ENCODE peak calls at places on chromosome 18, in four cellular contexts. G is astrocyte of the spinal cord, L is mesothelial cell of epicardium, X is progenitor cell of endocrine pancreas. W is an unnamed sample.

GRCh38 chr18:58591286-58591685 is 37.6 kb downstream of the ALPK2 start:
- DNase-seq in X (no peak), L (no peak), G (no peak), W (no peak)

GRCh38 chr18:51363384-51363783 is 165.9 kb upstream of the MEX3C start:
- DNase-seq in X (no peak), G (no peak), L (no peak), W (no peak)

GRCh38 chr18:66495844-66496243 is 108.0 kb downstream of the CDH19 start:
- DNase-seq in L (peak; percentile 32), X (peak; percentile 75), G (peak; percentile 48), W (peak; percentile 85)

GRCh38 chr18:62790836-62791772 is 75.8 kb downstream of the PHLPP1 start:
- DNase-seq in L (no peak), G (peak; percentile 68), X (no peak), W (no peak)

GRCh38 chr18:68181956-68182355 is 533.0 kb downstream of the TMX3 start:
- DNase-seq in X (no peak), L (no peak), G (no peak), W (no peak)

GRCh38 chr18:11906926-11907874 is 917 bp downstream of the MPPE1 start:
- DNase-seq in L (no peak), G (no peak), X (no peak), W (peak; percentile 50)

GRCh38 chr18:13376841-13377351 is 158.3 kb downstream of the LDLRAD4 start:
- DNase-seq in G (no peak), X (no peak), L (no peak), W (no peak)

GRCh38 chr18:76145968-76146367 is 349.1 kb downstream of the ZNF516 start:
- DNase-seq in X (no peak), L (no peak), G (no peak), W (no peak)

GRCh38 chr18:63155910-63156773 is 163.4 kb downstream of the BCL2 start:
- DNase-seq in G (no peak), X (no peak), L (no peak), W (no peak)

GRCh38 chr18:73549236-73549635 is 598.4 kb downstream of the FBXO15 start:
- DNase-seq in G (peak; percentile 14), L (no peak), X (no peak), W (no peak)

GRCh38 chr18:42730272-42730671 is 385.2 kb downstream of the RIT2 start:
- DNase-seq in L (no peak), G (no peak), X (no peak), W (no peak)

GRCh38 chr18:43758734-43759133 is 481.4 kb upstream of the SYT4 start:
- DNase-seq in G (peak; percentile 1), X (no peak), L (no peak), W (no peak)

GRCh38 chr18:77059294-77059916 is 73.2 kb downstream of the MBP start:
- DNase-seq in X (no peak), G (peak; percentile 77), L (no peak), W (no peak)

GRCh38 chr18:79458131-79458838 is 62.6 kb downstream of the NFATC1 start:
- DNase-seq in G (peak; percentile 80), L (no peak), X (peak; percentile 29), W (no peak)

GRCh38 chr18:28792404-28793103 is 615.6 kb upstream of the CDH2 start:
- DNase-seq in X (no peak), L (no peak), G (no peak), W (no peak)

GRCh38 chr18:59744271-59744721 is 47.1 kb upstream of the CCBE1 start:
- DNase-seq in G (peak; percentile 89), L (no peak), X (no peak), W (no peak)

GRCh38 chr18:26677957-26678356 is 129.6 kb upstream of the KCTD1 start:
- DNase-seq in X (no peak), G (no peak), L (no peak), W (no peak)

GRCh38 chr18:63997606-63998005 is 27.7 kb downstream of the SERPINB8 start:
- DNase-seq in G (no peak), L (no peak), X (no peak), W (no peak)

GRCh38 chr18:42915240-42915791 is 200.2 kb downstream of the RIT2 start:
- DNase-seq in G (no peak), L (no peak), X (no peak), W (no peak)

GRCh38 chr18:58195278-58195721 is 151.3 kb downstream of the NEDD4L start:
- DNase-seq in X (no peak), L (no peak), G (no peak), W (no peak)

GRCh38 chr18:8049147-8049546 is 482.0 kb downstream of the PTPRM start:
- DNase-seq in L (no peak), G (peak; percentile 22), X (no peak), W (no peak)

GRCh38 chr18:5879479-5879882 is 15.8 kb downstream of the TMEM200C start:
- DNase-seq in G (peak; percentile 66), X (no peak), L (no peak), W (no peak)

GRCh38 chr18:10926565-10927194 is 222.7 kb downstream of the PIEZO2 start:
- DNase-seq in G (peak; percentile 68), L (no peak), X (no peak), W (no peak)

GRCh38 chr18:79396431-79397287 is 929 bp downstream of the NFATC1 start:
- DNase-seq in X (no peak), L (no peak), G (peak; percentile 21), W (peak; percentile 72)

GRCh38 chr18:44602380-44602779 is 78.3 kb upstream of the SETBP1 start:
- DNase-seq in G (peak; percentile 83), X (no peak), L (no peak), W (no peak)

GRCh38 chr18:74450626-74451025 is 6.5 kb downstream of the DIPK1C start:
- DNase-seq in G (no peak), X (no peak), L (no peak), W (no peak)

DNA sequence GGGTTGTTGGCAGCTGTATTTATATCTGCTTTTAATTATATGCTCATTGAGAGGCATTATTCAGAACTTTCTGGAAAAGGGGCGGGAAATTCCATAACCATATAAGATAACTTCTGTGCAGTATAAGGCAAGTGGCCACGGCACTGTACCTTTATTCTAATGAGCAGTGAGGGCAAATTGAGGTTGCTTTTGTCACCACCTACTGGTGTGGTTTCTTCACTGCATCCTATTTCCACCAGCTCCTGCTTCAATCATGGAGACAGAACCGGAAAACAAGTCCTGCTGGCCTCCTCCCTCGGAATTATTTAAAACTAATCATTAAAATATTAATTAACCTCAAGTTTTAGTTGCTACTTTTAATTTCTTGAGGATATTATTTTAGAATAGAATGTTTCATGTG is 759.4 kb downstream of the CBLN2 start:
- DNase-seq in G (no peak), X (no peak), L (no peak), W (no peak)
- TF ChIP-seq CTCF in G (peak; percentile 40), X (peak; percentile 42), L (peak; percentile 43), W (peak; percentile 8)

DNA sequence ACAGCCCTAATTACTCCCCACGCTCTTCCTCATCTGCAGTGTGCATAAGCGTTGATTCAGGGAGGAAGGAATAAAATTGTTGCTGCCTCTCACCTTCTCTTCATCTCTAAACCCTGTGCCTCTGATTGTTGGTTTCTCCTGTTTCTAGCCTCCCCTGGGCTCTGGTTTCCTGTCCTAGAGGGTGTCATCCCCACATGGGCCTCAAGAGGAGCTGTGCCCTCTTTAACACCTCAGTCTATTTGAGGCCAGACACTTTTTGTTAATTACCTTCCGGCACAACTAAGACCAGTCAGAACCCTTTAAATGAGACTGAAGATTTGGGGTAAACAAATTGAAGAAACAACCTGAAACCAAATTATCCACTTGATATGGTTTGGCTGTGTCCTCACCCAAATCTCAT is 9.7 kb downstream of the CTAGE1 start:
- DNase-seq in L (no peak), X (no peak), G (no peak), W (no peak)
- TF ChIP-seq CTCF in L (no peak), X (no peak), G (peak; percentile 17), W (peak; percentile 22)

GRCh38 chr18:24009651-24010333 is 4.8 kb upstream of the TTC39C start:
- DNase-seq in X (no peak), L (no peak), G (no peak), W (no peak)
- TF ChIP-seq CTCF in X (no peak), L (no peak), G (no peak), W (no peak)

GRCh38 chr18:3653859-3654441 is 204.0 kb downstream of the TGIF1 start:
- DNase-seq in L (no peak), X (no peak), G (no peak), W (no peak)

GRCh38 chr18:3653263-3653858 is 203.4 kb downstream of the TGIF1 start:
- DNase-seq in X (no peak), L (no peak), G (no peak), W (no peak)

GRCh38 chr18:3654442-3655253 is 204.7 kb downstream of the TGIF1 start:
- DNase-seq in X (no peak), L (no peak), G (no peak), W (no peak)

GRCh38 chr18:3651266-3651665 is 201.3 kb downstream of the TGIF1 start:
- DNase-seq in L (no peak), X (no peak), G (no peak), W (no peak)

GRCh38 chr18:3652380-3653262 is 202.6 kb downstream of the TGIF1 start:
- DNase-seq in X (no peak), G (peak; percentile 96), L (no peak), W (no peak)
- TF ChIP-seq CTCF in X (no peak), G (peak; percentile 7), L (no peak), W (no peak)

GRCh38 chr18:32261003-32261402 is 71.2 kb downstream of the MEP1B start:
- DNase-seq in L (no peak), X (no peak), G (no peak), W (no peak)
- TF ChIP-seq CTCF in L (no peak), X (no peak), G (peak; percentile 6), W (no peak)

DNA sequence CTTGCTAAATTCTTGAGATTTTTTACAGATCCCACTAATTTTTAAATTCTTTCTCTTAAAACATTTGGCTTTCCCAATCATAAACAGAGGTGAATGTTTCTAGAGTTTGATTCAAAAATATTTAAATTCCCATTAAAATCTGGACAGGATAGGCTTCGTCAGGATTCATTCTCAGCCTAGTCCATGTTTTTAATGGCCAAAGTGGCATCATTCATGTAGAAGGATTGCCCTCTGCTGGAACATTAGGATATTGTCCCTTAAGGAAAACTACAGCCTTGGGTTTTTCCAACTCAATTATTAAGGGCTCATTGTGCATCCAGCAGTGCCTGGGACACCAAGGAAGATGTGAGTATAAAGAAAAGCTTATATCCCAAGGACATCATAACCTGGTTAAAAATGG is 71.7 kb downstream of the TPGS2 start:
- DNase-seq in X (no peak), L (no peak), G (peak; percentile 70), W (no peak)
- TF ChIP-seq CTCF in X (peak; percentile 79), L (peak; percentile 70), G (peak; percentile 63), W (peak; percentile 75)